ENCODE peak calls at places on chromosomes 7 and 10, in six cellular contexts. P, F, L, E, J and H are unnamed samples.

GRCh38 chr7:121057878-121058277 is 69.4 kb downstream of the CPED1 start:
- DNase-seq in E (no peak), J (no peak), L (no peak), P (no peak), F (no peak), H (no peak)

GRCh38 chr7:32496052-32496813 is 944 bp downstream of the AVL9 start:
- DNase-seq in E (no peak), J (no peak), F (peak; percentile 30), P (no peak), L (no peak), H (no peak)

GRCh38 chr7:129127154-129127553 is 17.4 kb upstream of the TSPAN33 start:
- DNase-seq in L (no peak), E (no peak), J (no peak), P (no peak), F (no peak), H (no peak)

GRCh38 chr10:58723977-58724376 is 211.3 kb downstream of the BICC1 start:
- DNase-seq in L (no peak), P (no peak), F (no peak), J (no peak), E (no peak), H (no peak)

GRCh38 chr7:45229130-45229920 is 71.7 kb downstream of the RAMP3 start:
- DNase-seq in E (no peak), L (no peak), F (no peak), J (no peak), P (no peak), H (no peak)

GRCh38 chr10:89466599-89467035 is 52.2 kb downstream of the IFIT5 start:
- DNase-seq in L (no peak), E (no peak), F (no peak), P (no peak), J (no peak), H (no peak)

GRCh38 chr7:141452911-141453310 is 98.3 kb upstream of the AGK start:
- DNase-seq in P (no peak), J (no peak), F (no peak), E (no peak), L (no peak), H (no peak)

GRCh38 chr10:51342381-51342780 is 268.1 kb downstream of the PRKG1 start:
- DNase-seq in J (no peak), F (no peak), L (no peak), P (no peak), E (no peak), H (no peak)

GRCh38 chr10:79068203-79068561 is 584 bp upstream of the ZMIZ1 start:
- DNase-seq in L (no peak), E (no peak), F (peak; percentile 37), P (no peak), J (no peak), H (no peak)

GRCh38 chr7:139360948-139361307 is 1.2 kb downstream of the LUC7L2 start:
- DNase-seq in L (no peak), F (no peak), J (no peak), P (no peak), E (no peak), H (no peak)

GRCh38 chr10:5971886-5972285 is 5.5 kb downstream of the IL15RA start:
- DNase-seq in F (no peak), P (no peak), E (no peak), J (no peak), L (no peak), H (no peak)

GRCh38 chr7:35565927-35566326 is 129.0 kb downstream of the HERPUD2 start:
- DNase-seq in F (no peak), L (no peak), E (no peak), J (no peak), P (no peak), H (no peak)

GRCh38 chr7:105849122-105849855 is 27.1 kb downstream of the ATXN7L1 start:
- DNase-seq in P (no peak), F (no peak), L (peak; percentile 31), J (no peak), E (no peak), H (peak; percentile 81)

GRCh38 chr7:97503367-97504094 is 228.4 kb upstream of the TAC1 start:
- DNase-seq in E (no peak), J (no peak), F (no peak), L (no peak), P (no peak), H (no peak)

GRCh38 chr10:119802068-119802538 is 70.5 kb downstream of the MCMBP start:
- DNase-seq in L (no peak), J (no peak), P (no peak), E (no peak), F (no peak), H (no peak)

GRCh38 chr7:139679731-139680594 is 97.8 kb downstream of the HIPK2 start:
- DNase-seq in J (no peak), P (no peak), L (no peak), F (peak; percentile 59), E (no peak), H (no peak)

GRCh38 chr10:127853868-127854768 is 38.6 kb downstream of the CLRN3 start:
- DNase-seq in F (peak; percentile 82), J (no peak), L (peak; percentile 64), E (peak; percentile 59), P (peak; percentile 76), H (peak; percentile 26)

GRCh38 chr10:75744242-75744641 is 312.8 kb downstream of the LRMDA start:
- DNase-seq in E (no peak), J (no peak), P (no peak), L (no peak), F (no peak), H (no peak)

GRCh38 chr10:112959207-112959838 is 9.3 kb downstream of the TCF7L2 start:
- DNase-seq in F (no peak), E (no peak), J (no peak), P (no peak), L (no peak), H (no peak)

GRCh38 chr7:44313016-44313415 is 12.4 kb downstream of the CAMK2B start:
- DNase-seq in E (no peak), F (no peak), L (no peak), J (no peak), P (peak; percentile 21), H (no peak)

GRCh38 chr7:16670021-16670420 is 24.0 kb downstream of the BZW2 start:
- DNase-seq in L (no peak), J (no peak), E (no peak), P (no peak), F (no peak), H (no peak)

GRCh38 chr10:79143879-79144278 is 75.1 kb downstream of the ZMIZ1 start:
- DNase-seq in J (no peak), E (no peak), L (no peak), F (no peak), P (no peak), H (no peak)

GRCh38 chr10:113047605-113047962 is 97.5 kb downstream of the TCF7L2 start:
- DNase-seq in E (no peak), J (no peak), F (no peak), L (no peak), P (peak; percentile 67), H (no peak)

GRCh38 chr7:117385340-117386124 is 41.8 kb downstream of the ASZ1 start:
- DNase-seq in J (no peak), L (no peak), F (no peak), E (no peak), P (no peak), H (no peak)

GRCh38 chr7:117274951-117275350 is 47.9 kb downstream of the WNT2 start:
- DNase-seq in F (no peak), E (no peak), P (no peak), L (no peak), J (no peak), H (no peak)

DNA sequence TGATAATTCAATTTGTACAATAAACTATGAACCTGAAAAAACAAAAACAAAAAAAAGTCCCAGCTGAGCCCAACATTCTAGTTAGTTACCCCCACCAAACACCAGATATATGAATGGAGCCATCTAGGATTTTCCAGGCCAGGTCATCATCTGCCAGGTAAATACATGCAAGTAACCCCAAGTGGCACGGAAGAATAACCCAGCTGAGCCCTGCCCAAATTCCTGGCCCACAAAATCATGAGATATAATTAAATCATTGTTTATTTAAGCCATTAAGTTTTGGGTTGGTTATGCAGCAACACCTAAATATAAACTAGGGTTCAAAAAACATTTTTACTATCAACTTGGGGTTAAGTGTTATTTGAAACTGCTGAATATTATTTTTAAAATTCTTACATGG is 19.0 kb downstream of the PARD3 start:
- DNase-seq in E (no peak), F (no peak), P (no peak), J (no peak), L (no peak), H (no peak)
- H3K4me1 ChIP-seq in E (peaks cover 28% of the 10 kb centered on the region), F (peaks cover 9% of the 10 kb centered on the region), P (peaks cover 14% of the 10 kb centered on the region), J (peaks cover 31% of the 10 kb centered on the region), L (no peaks in the 10 kb centered on the region), H (no peaks in the 10 kb centered on the region)

GRCh38 chr10:70966848-70967553 is 78.6 kb upstream of the PCBD1 start:
- DNase-seq in J (no peak), E (no peak), L (no peak), P (no peak), F (no peak), H (no peak)

GRCh38 chr10:70963271-70963670 is 74.9 kb upstream of the PCBD1 start:
- DNase-seq in J (no peak), F (no peak), E (no peak), L (no peak), P (no peak), H (no peak)

GRCh38 chr10:70965566-70965965 is 77.2 kb upstream of the PCBD1 start:
- DNase-seq in P (no peak), J (no peak), E (no peak), L (no peak), F (no peak), H (no peak)

GRCh38 chr10:70964281-70964680 is 75.9 kb upstream of the PCBD1 start:
- DNase-seq in F (no peak), E (no peak), J (no peak), L (no peak), P (no peak), H (no peak)

DNA sequence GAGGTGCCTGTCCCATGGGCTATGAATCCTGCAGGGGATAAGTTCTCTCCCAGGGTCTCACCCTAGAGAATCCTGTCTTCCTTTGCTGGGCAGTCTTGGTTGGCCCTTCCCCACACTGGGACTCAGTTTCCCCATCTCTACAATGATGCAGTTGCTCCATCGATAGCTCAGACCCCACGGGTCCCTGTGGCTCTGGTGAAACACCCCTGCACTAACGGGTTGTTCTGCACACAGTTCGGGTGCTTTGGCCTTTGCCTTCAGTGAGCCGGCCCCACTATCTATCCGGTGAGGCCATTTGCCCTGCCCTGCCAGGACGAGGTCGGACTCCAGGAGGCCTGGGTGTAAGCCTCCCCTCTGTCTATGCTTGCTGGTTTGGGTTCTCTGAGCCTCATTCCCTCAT is 76.5 kb upstream of the PCBD1 start:
- DNase-seq in E (no peak), F (no peak), J (no peak), P (no peak), L (no peak), H (no peak)
- H3K4me3 ChIP-seq in E (no peak overlapping the region), F (no peak overlapping the region), J (no peak overlapping the region), P (no peak overlapping the region), L (no peak overlapping the region), H (no peak overlapping the region)

DNA sequence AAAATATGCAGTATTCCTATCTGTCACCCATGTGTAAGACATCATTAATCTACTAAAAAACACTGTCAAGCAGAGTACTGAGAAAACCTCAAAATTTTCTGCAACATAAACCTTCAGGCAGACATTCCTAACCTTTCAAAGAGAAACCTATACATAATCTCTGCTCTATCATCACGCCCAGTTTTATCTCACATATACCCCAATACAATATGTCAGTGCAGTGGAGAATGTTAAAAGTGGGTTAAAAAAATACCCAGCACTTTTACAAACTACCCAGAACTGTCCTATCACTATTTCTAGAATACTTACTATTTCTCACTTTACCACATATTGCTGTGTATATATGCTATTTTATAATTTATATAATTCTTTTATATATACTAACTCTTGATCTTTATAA is 922.0 kb upstream of the SORCS1 start:
- DNase-seq in L (no peak), J (no peak), P (no peak), E (no peak), F (no peak), H (no peak)
- H3K9me3 ChIP-seq in L (no peaks in the 10 kb centered on the region), J (no peaks in the 10 kb centered on the region), P (no peaks in the 10 kb centered on the region), E (no peaks in the 10 kb centered on the region), F (peaks cover 5% of the 10 kb centered on the region), H (no peaks in the 10 kb centered on the region)

GRCh38 chr7:137970263-137970975 is 31.5 kb downstream of the CREB3L2 start:
- DNase-seq in P (peak; percentile 62), L (no peak), F (peak; percentile 21), J (peak; percentile 80), E (peak; percentile 49), H (no peak)
- H3K4me1 ChIP-seq in P (peaks cover 25% of the 10 kb centered on the region), L (no peaks in the 10 kb centered on the region), F (peaks cover 44% of the 10 kb centered on the region), J (peaks cover 47% of the 10 kb centered on the region), E (peaks cover 76% of the 10 kb centered on the region), H (peaks cover 24% of the 10 kb centered on the region)